ENCODE peak calls at places on chromosomes 13 and 19, in seven cellular contexts. One of them, this sample, is unnamed.

GRCh38 chr13:54884645-54885044 is 1856.0 kb downstream of the OLFM4 start:
- DNase-seq in tibial artery: no peak
- DNase-seq in breast epithelium: no peak
- DNase-seq in uterus: no peak
- DNase-seq in lower lobe of right lung: no peak
- DNase-seq in heart left ventricle: no peak
- DNase-seq in IMR-90: no peak
- DNase-seq in this sample: no peak

GRCh38 chr13:37510441-37510840 is 88.1 kb downstream of the POSTN start:
- DNase-seq in heart left ventricle: no peak
- DNase-seq in uterus: no peak
- DNase-seq in breast epithelium: no peak
- DNase-seq in lower lobe of right lung: no peak
- DNase-seq in IMR-90: no peak
- DNase-seq in tibial artery: no peak
- DNase-seq in this sample: no peak

GRCh38 chr13:111658150-111659100 is 338.0 kb downstream of the TEX29 start:
- DNase-seq in breast epithelium: no peak
- DNase-seq in uterus: no peak
- DNase-seq in tibial artery: no peak
- DNase-seq in IMR-90: no peak
- DNase-seq in heart left ventricle: no peak
- DNase-seq in lower lobe of right lung: no peak
- DNase-seq in this sample: no peak

GRCh38 chr19:1445932-1446712 is 3.8 kb upstream of the APC2 start:
- DNase-seq in tibial artery: no peak
- DNase-seq in heart left ventricle: peak
- DNase-seq in lower lobe of right lung: no peak
- DNase-seq in IMR-90: no peak
- DNase-seq in uterus: no peak
- DNase-seq in breast epithelium: no peak
- DNase-seq in this sample: no peak

GRCh38 chr13:51920267-51920666 is 58.5 kb downstream of the CCDC70 start:
- DNase-seq in heart left ventricle: no peak
- DNase-seq in lower lobe of right lung: no peak
- DNase-seq in breast epithelium: no peak
- DNase-seq in tibial artery: no peak
- DNase-seq in IMR-90: no peak
- DNase-seq in uterus: no peak
- DNase-seq in this sample: no peak

GRCh38 chr19:51327066-51327985 is 14.6 kb downstream of the VSIG10L start:
- DNase-seq in breast epithelium: peak
- DNase-seq in heart left ventricle: peak
- DNase-seq in tibial artery: no peak
- DNase-seq in uterus: no peak
- DNase-seq in lower lobe of right lung: peak
- DNase-seq in IMR-90: peak
- DNase-seq in this sample: peak

GRCh38 chr19:44848805-44849457 is 2.8 kb downstream of the NECTIN2 start:
- DNase-seq in uterus: no peak
- DNase-seq in breast epithelium: no peak
- DNase-seq in heart left ventricle: no peak
- DNase-seq in lower lobe of right lung: no peak
- DNase-seq in tibial artery: no peak
- DNase-seq in IMR-90: no peak
- DNase-seq in this sample: no peak

GRCh38 chr19:44636439-44637389 is 7.0 kb upstream of the PVR start:
- DNase-seq in uterus: no peak
- DNase-seq in lower lobe of right lung: no peak
- DNase-seq in heart left ventricle: no peak
- DNase-seq in breast epithelium: no peak
- DNase-seq in IMR-90: no peak
- DNase-seq in tibial artery: no peak
- DNase-seq in this sample: no peak

GRCh38 chr19:42524250-42524649 is 4.0 kb downstream of the CEACAM1 start:
- DNase-seq in heart left ventricle: no peak
- DNase-seq in breast epithelium: no peak
- DNase-seq in uterus: no peak
- DNase-seq in tibial artery: no peak
- DNase-seq in lower lobe of right lung: no peak
- DNase-seq in IMR-90: no peak
- DNase-seq in this sample: no peak

GRCh38 chr19:7482584-7483439 is 6.0 kb downstream of the PEX11G start:
- DNase-seq in IMR-90: no peak
- DNase-seq in uterus: no peak
- DNase-seq in tibial artery: peak
- DNase-seq in breast epithelium: no peak
- DNase-seq in lower lobe of right lung: peak
- DNase-seq in heart left ventricle: peak
- DNase-seq in this sample: no peak

GRCh38 chr13:59680429-59681024 is 483.2 kb downstream of the DIAPH3 start:
- DNase-seq in lower lobe of right lung: no peak
- DNase-seq in heart left ventricle: no peak
- DNase-seq in breast epithelium: no peak
- DNase-seq in uterus: no peak
- DNase-seq in IMR-90: peak
- DNase-seq in tibial artery: no peak
- DNase-seq in this sample: peak

GRCh38 chr19:10353793-10354391 is 14.5 kb upstream of the ICAM3 start:
- DNase-seq in lower lobe of right lung: no peak
- DNase-seq in heart left ventricle: peak
- DNase-seq in IMR-90: peak
- DNase-seq in tibial artery: no peak
- DNase-seq in breast epithelium: no peak
- DNase-seq in uterus: peak
- DNase-seq in this sample: peak

GRCh38 chr13:37595162-37595561 is 3.4 kb downstream of the POSTN start:
- DNase-seq in uterus: no peak
- DNase-seq in lower lobe of right lung: no peak
- DNase-seq in IMR-90: peak
- DNase-seq in tibial artery: no peak
- DNase-seq in heart left ventricle: no peak
- DNase-seq in breast epithelium: no peak
- DNase-seq in this sample: no peak

DNA sequence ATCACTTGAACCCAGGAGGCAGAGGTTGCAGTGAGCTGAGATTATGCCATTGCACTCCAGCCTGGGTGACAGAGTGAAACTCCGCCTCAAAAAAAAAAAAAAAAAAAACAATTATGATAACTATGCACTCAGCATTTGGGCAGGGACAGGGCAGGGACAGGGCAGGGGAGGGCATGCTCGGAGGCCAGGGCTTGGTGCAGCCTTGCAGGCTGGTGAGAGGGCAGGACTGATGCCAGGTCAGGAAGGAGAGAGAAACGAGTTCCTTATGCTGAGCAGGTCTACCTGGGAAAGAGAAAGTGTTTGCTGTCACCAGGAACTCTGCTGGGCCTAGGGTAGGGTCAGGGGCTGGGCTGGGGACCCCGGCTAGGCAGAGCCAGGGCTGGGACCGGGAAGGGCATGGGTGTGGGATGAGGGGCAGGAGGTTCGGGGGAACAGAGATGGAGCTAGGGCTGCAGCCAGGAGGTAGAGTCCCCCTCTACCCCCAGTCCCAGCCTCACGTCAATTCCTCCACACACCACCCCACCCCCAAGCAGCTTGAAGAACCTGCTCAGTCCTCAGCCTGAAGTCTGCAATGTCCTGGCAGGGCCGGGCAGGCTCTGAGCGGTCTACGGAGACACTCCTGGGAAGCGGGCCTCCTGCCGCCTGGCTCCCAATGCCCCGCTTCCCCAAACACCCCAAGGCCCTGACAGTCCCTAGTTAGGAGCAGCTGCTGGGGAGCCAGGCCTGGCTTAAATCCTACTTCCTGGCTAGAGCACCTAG is 2.8 kb downstream of the FXYD3 start:
- DNase-seq in IMR-90: no peak
- DNase-seq in heart left ventricle: no peak
- DNase-seq in lower lobe of right lung: peak
- DNase-seq in uterus: no peak
- DNase-seq in breast epithelium: no peak
- DNase-seq in tibial artery: no peak
- DNase-seq in this sample: no peak
- H3K4me3 ChIP-seq in IMR-90: no peak
- H3K4me3 ChIP-seq in heart left ventricle: no peak
- H3K4me3 ChIP-seq in lower lobe of right lung: peak
- H3K4me3 ChIP-seq in uterus: no peak
- H3K4me3 ChIP-seq in breast epithelium: peak
- H3K4me3 ChIP-seq in tibial artery: no peak
- H3K4me3 ChIP-seq in this sample: no peak

DNA sequence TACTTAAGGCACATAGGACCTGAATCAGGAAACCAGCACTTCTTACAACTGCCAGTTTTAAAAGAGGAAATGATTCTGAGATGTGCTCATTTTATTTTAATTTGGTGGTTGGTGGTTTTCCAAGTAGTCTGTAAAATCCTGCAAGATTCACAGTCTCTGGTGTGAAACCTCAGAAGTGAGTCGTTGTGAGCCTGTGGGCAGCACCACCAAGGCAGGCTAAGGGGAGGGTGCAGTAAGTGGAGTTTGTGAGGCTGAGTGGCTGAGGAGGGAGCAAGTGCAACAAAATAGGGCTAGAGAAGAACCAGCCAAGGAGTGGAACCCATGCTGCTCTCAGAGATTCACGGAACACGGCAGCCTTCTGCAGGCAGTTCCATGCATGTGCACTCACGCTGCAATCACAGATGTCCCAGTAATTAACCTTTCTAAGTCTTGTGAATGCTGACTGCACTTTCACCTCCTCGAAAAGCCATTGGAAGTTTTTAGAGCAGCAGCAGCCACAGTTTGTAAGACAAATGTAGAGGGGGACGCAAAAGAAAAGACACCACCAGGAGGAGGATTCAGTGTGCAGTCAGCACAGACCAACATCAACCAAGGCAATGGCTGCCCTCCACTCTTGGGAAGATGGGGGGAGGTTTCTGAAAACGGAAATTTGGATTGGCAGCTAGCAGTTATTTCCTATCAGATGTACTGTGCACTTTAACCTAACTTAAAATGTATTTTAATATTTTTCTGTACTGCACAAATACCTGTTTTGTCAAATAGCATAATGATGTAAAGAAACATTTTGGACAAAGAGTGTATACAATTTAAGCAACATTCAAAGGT is 44.9 kb downstream of the ESD start:
- DNase-seq in heart left ventricle: no peak
- DNase-seq in lower lobe of right lung: no peak
- DNase-seq in uterus: no peak
- DNase-seq in tibial artery: no peak
- DNase-seq in breast epithelium: no peak
- DNase-seq in IMR-90: peak
- DNase-seq in this sample: no peak
- TF ChIP-seq CTCF in heart left ventricle: no peak
- TF ChIP-seq CTCF in lower lobe of right lung: no peak
- TF ChIP-seq CTCF in uterus: no peak
- TF ChIP-seq CTCF in tibial artery: no peak
- TF ChIP-seq CTCF in breast epithelium: no peak
- TF ChIP-seq CTCF in IMR-90: no peak
- TF ChIP-seq CTCF in this sample: no peak

DNA sequence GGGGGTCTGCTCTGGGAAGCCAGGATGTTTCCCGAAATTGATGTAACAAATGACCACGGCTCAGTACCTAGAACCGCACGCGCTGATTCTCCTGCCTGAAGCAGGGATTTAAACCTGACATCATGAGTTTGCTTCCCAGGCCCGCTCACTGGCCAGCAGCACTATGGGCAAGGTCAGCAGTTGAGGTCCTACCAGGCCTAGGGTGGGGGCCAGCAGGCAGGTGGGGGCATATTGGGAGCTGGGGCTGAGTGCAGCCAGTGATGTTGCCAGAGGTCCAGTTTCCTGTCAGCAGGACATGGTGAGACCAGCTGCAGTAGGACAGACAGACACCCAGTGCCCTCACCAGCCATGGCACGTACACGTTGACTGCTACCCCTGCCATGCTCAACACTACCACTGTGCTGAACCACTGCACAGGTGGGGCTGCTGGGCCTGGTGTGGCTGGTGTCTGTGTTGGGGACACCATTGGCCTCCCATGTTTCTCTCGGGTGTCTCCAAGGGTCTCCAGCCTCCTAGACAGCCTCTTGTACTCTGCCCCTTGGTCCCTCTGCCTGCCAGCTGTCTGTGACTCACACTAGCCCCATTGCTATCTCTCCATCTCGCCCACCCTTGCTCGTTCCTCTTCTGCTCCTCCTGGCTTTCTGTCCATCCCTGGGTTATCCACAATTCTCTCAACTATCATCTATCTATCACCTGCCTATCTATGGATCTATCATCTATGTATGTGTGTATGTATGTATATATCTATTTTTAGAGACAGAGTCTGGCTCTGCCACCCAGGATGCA is 1.1 kb upstream of the C19orf85 start:
- DNase-seq in IMR-90: no peak
- DNase-seq in tibial artery: no peak
- DNase-seq in uterus: no peak
- DNase-seq in heart left ventricle: no peak
- DNase-seq in breast epithelium: no peak
- DNase-seq in lower lobe of right lung: no peak
- DNase-seq in this sample: no peak
- H3K27ac ChIP-seq in IMR-90: no peak
- H3K27ac ChIP-seq in tibial artery: no peak
- H3K27ac ChIP-seq in uterus: no peak
- H3K27ac ChIP-seq in heart left ventricle: no peak
- H3K27ac ChIP-seq in breast epithelium: no peak
- H3K27ac ChIP-seq in lower lobe of right lung: no peak
- H3K27ac ChIP-seq in this sample: no peak

GRCh38 chr13:74132768-74133656 is 1.2 kb downstream of the KLF12 start:
- DNase-seq in breast epithelium: no peak
- DNase-seq in uterus: peak
- DNase-seq in lower lobe of right lung: peak
- DNase-seq in tibial artery: peak
- DNase-seq in heart left ventricle: peak
- DNase-seq in IMR-90: peak
- DNase-seq in this sample: peak

GRCh38 chr13:74133657-74134201 is 475 bp downstream of the KLF12 start:
- DNase-seq in tibial artery: peak
- DNase-seq in IMR-90: peak
- DNase-seq in breast epithelium: peak
- DNase-seq in uterus: peak
- DNase-seq in lower lobe of right lung: peak
- DNase-seq in heart left ventricle: peak
- DNase-seq in this sample: peak

GRCh38 chr13:74129500-74130144 is 4.6 kb downstream of the KLF12 start:
- DNase-seq in tibial artery: no peak
- DNase-seq in lower lobe of right lung: no peak
- DNase-seq in breast epithelium: no peak
- DNase-seq in heart left ventricle: no peak
- DNase-seq in IMR-90: no peak
- DNase-seq in uterus: no peak
- DNase-seq in this sample: no peak

GRCh38 chr13:74132152-74132767 is 1.9 kb downstream of the KLF12 start:
- DNase-seq in heart left ventricle: no peak
- DNase-seq in tibial artery: no peak
- DNase-seq in lower lobe of right lung: no peak
- DNase-seq in uterus: no peak
- DNase-seq in breast epithelium: no peak
- DNase-seq in IMR-90: peak
- DNase-seq in this sample: peak

GRCh38 chr13:74131206-74131605 is 3.0 kb downstream of the KLF12 start:
- DNase-seq in heart left ventricle: no peak
- DNase-seq in uterus: no peak
- DNase-seq in lower lobe of right lung: no peak
- DNase-seq in IMR-90: no peak
- DNase-seq in breast epithelium: no peak
- DNase-seq in tibial artery: no peak
- DNase-seq in this sample: no peak
- H3K4me3 ChIP-seq in heart left ventricle: no peak
- H3K4me3 ChIP-seq in uterus: no peak
- H3K4me3 ChIP-seq in lower lobe of right lung: no peak
- H3K4me3 ChIP-seq in IMR-90: no peak
- H3K4me3 ChIP-seq in breast epithelium: no peak
- H3K4me3 ChIP-seq in tibial artery: no peak
- H3K4me3 ChIP-seq in this sample: no peak

GRCh38 chr13:31352467-31352866 is 152.7 kb downstream of the B3GLCT start:
- DNase-seq in IMR-90: no peak
- DNase-seq in breast epithelium: no peak
- DNase-seq in tibial artery: no peak
- DNase-seq in uterus: no peak
- DNase-seq in heart left ventricle: no peak
- DNase-seq in lower lobe of right lung: no peak
- DNase-seq in this sample: no peak
- TF ChIP-seq CTCF in IMR-90: no peak
- TF ChIP-seq CTCF in breast epithelium: no peak
- TF ChIP-seq CTCF in tibial artery: no peak
- TF ChIP-seq CTCF in uterus: no peak
- TF ChIP-seq CTCF in heart left ventricle: no peak
- TF ChIP-seq CTCF in lower lobe of right lung: no peak
- TF ChIP-seq CTCF in this sample: no peak

This sample was measured in cardiac muscle cell.